ENCODE peak calls at places on chromosomes 11 and 22, in ten cellular contexts. O is suprapubic skin, T is HCT116, M is sigmoid colon, Q is HepG2, W is stomach, Y is GM23338, G is spleen, H is prostate gland, E is transverse colon. B is an unnamed sample. For H3K27me3, the result is how much of the 10 kb centered on the place peaks cover.

GRCh38 chr11:30583505-30584280 is 2.5 kb downstream of the MPPED2 start:
- DNase-seq in O (no peak), T (no peak), M (peak), Q (no peak), W (no peak), Y (peak), G (no peak), H (peak), E (peak), B (peak)

GRCh38 chr22:37669586-37669985 is 5.8 kb upstream of the LGALS1 start:
- DNase-seq in O (no peak), T (no peak), M (no peak), Q (no peak), W (no peak), Y (no peak), G (no peak), H (no peak), E (no peak), B (no peak)

GRCh38 chr11:6505577-6506240 is 8.6 kb downstream of the DNHD1 start:
- DNase-seq in O (no peak), T (peak), M (no peak), Q (peak), W (no peak), Y (peak), G (no peak), H (peak), E (no peak), B (no peak)

GRCh38 chr22:43152355-43153071 is 1.2 kb downstream of the TSPO start:
- DNase-seq in O (peak), T (no peak), M (peak), Q (no peak), W (peak), Y (no peak), G (peak), H (peak), E (peak), B (peak)

GRCh38 chr11:134609361-134610115 is 197.5 kb upstream of the B3GAT1 start:
- DNase-seq in O (no peak), T (no peak), M (no peak), Q (no peak), W (no peak), Y (no peak), G (no peak), H (no peak), E (no peak), B (no peak)

GRCh38 chr11:93772123-93772522 is 12.0 kb upstream of the MED17 start:
- DNase-seq in O (no peak), T (no peak), M (no peak), Q (no peak), W (no peak), Y (no peak), G (no peak), H (no peak), E (no peak), B (no peak)

GRCh38 chr22:45420011-45420410 is 6.5 kb downstream of the RIBC2 start:
- DNase-seq in O (no peak), T (no peak), M (no peak), Q (no peak), W (no peak), Y (no peak), G (no peak), H (no peak), E (no peak), B (no peak)

GRCh38 chr11:119730789-119731386 is 1.9 kb upstream of the NECTIN1 start:
- DNase-seq in O (no peak), T (no peak), M (no peak), Q (no peak), W (no peak), Y (no peak), G (no peak), H (no peak), E (no peak), B (no peak)

GRCh38 chr11:75557649-75558494 is 4.2 kb upstream of the SERPINH1 start:
- DNase-seq in O (no peak), T (no peak), M (peak), Q (no peak), W (no peak), Y (no peak), G (no peak), H (peak), E (peak), B (peak)

GRCh38 chr22:44648085-44648820 is 53.8 kb upstream of the PRR5 start:
- DNase-seq in O (peak), T (no peak), M (no peak), Q (no peak), W (no peak), Y (no peak), G (peak), H (no peak), E (no peak), B (no peak)

GRCh38 chr11:134150195-134150903 is 73.4 kb downstream of the NCAPD3 start:
- DNase-seq in O (no peak), T (no peak), M (peak), Q (no peak), W (no peak), Y (no peak), G (no peak), H (peak), E (peak), B (peak)

GRCh38 chr11:85076535-85077330 is 550.4 kb downstream of the DLG2 start:
- DNase-seq in O (no peak), T (no peak), M (no peak), Q (no peak), W (no peak), Y (no peak), G (no peak), H (no peak), E (no peak), B (no peak)

GRCh38 chr11:22169833-22170232 is 23.1 kb upstream of the ANO5 start:
- DNase-seq in O (no peak), T (no peak), M (no peak), Q (peak), W (no peak), Y (peak), G (no peak), H (no peak), E (no peak), B (no peak)

GRCh38 chr11:113664981-113665710 is 41.0 kb downstream of the TMPRSS5 start:
- DNase-seq in O (no peak), T (no peak), M (no peak), Q (peak), W (peak), Y (no peak), G (no peak), H (peak), E (no peak), B (no peak)

GRCh38 chr11:45805305-45806071 is 539 bp downstream of the SLC35C1 start:
- DNase-seq in O (peak), T (no peak), M (peak), Q (peak), W (peak), Y (peak), G (peak), H (no peak), E (no peak), B (no peak)

GRCh38 chr11:15591112-15591537 is 476.4 kb downstream of the INSC start:
- DNase-seq in O (no peak), T (no peak), M (no peak), Q (no peak), W (no peak), Y (no peak), G (no peak), H (no peak), E (no peak), B (no peak)

GRCh38 chr22:43731986-43732385 is 80.1 kb downstream of the EFCAB6 start:
- DNase-seq in O (no peak), T (no peak), M (no peak), Q (no peak), W (no peak), Y (no peak), G (no peak), H (no peak), E (no peak), B (no peak)

GRCh38 chr11:67273260-67273990 is 7.2 kb downstream of the GRK2 start:
- DNase-seq in O (no peak), T (no peak), M (peak), Q (no peak), W (peak), Y (no peak), G (peak), H (no peak), E (peak), B (no peak)

GRCh38 chr11:126647735-126648134 is 292.2 kb downstream of the ST3GAL4 start:
- DNase-seq in O (no peak), T (peak), M (no peak), Q (no peak), W (no peak), Y (no peak), G (no peak), H (no peak), E (no peak), B (no peak)

GRCh38 chr11:114762437-114762836 is 84.1 kb downstream of the NXPE2 start:
- DNase-seq in O (peak), T (no peak), M (peak), Q (peak), W (peak), Y (peak), G (no peak), H (peak), E (peak), B (peak)

GRCh38 chr22:46033256-46034200 is 56.6 kb upstream of the WNT7B start:
- DNase-seq in O (peak), T (no peak), M (no peak), Q (no peak), W (no peak), Y (no peak), G (peak), H (no peak), E (no peak), B (no peak)

GRCh38 chr11:78868563-78868962 is 293.9 kb upstream of the NARS2 start:
- DNase-seq in O (no peak), T (no peak), M (no peak), Q (no peak), W (no peak), Y (no peak), G (no peak), H (no peak), E (no peak), B (no peak)

GRCh38 chr22:42747701-42748513 is 27.2 kb upstream of the A4GALT start:
- DNase-seq in O (no peak), T (no peak), M (no peak), Q (peak), W (no peak), Y (no peak), G (no peak), H (no peak), E (no peak), B (no peak)

GRCh38 chr22:21960200-21961126 is 7.8 kb upstream of the PPM1F start:
- DNase-seq in O (no peak), T (no peak), M (no peak), Q (no peak), W (no peak), Y (no peak), G (no peak), H (no peak), E (no peak), B (no peak)
- TF ChIP-seq POLR2AphosphoS5 in O (no peak), T (no peak), M (no peak), Q (no peak), W (no peak), Y (no peak), G (peak), H (no peak), E (no peak), B (no peak)

DNA sequence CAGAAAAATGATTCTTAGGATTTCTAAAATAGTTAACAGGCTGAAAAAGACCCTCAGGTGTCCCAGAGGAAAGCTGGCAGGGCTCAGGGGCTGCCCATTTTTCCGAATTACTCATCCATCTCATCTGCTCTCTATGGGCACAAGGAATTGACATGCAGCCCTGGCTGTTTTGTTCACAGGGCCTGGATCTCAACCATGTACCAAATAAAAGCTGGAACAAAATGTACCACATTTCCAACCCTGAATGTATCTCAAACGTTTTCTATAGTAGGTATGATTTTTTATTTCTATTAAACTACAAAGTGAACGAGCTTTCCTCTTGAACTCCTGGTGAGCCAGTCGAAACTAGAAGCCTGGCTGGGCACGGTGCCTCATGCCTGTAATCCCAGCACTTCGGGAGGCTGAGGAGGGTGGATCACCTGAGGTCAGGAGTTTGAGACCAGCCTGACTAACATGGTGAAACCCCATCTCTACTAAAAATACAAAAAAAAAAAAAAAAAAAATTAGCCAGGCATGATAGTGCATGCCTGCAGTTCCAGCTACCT is 43.8 kb upstream of the RASD2 start:
- DNase-seq in O (no peak), T (no peak), M (peak), Q (no peak), W (no peak), Y (no peak), G (no peak), H (peak), E (no peak), B (no peak)
- H3K27me3 ChIP-seq in O (under half), T (under half), M (under half), Q (under half), W (under half), Y (under half), G (under half), H (under half), E (under half), B (under half)

DNA sequence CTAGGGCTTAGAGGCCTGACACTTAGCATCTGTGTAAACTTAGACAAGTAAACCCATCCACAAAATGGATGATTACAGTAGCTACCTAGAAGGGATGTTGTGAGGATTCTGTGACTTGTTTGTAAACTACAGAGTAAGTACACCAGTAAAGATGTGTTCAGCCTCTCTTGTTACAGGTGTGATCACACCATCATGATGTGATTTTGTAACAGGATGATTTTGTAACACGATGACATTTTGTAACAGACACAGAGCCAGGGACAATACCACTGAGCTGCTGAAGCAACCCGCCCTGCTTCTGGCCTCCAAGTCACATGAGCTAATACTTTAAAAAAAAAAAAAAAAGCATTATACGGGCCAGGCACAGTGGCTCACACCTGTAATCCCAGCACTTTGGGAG is 17.0 kb downstream of the FADD start:
- DNase-seq in O (no peak), T (no peak), M (no peak), Q (no peak), W (no peak), Y (no peak), G (no peak), H (no peak), E (no peak), B (no peak)
- H3K4me3 ChIP-seq in O (no peak), T (no peak), M (no peak), Q (no peak), W (no peak), Y (no peak), G (no peak), H (no peak), E (no peak), B (no peak)

DNA sequence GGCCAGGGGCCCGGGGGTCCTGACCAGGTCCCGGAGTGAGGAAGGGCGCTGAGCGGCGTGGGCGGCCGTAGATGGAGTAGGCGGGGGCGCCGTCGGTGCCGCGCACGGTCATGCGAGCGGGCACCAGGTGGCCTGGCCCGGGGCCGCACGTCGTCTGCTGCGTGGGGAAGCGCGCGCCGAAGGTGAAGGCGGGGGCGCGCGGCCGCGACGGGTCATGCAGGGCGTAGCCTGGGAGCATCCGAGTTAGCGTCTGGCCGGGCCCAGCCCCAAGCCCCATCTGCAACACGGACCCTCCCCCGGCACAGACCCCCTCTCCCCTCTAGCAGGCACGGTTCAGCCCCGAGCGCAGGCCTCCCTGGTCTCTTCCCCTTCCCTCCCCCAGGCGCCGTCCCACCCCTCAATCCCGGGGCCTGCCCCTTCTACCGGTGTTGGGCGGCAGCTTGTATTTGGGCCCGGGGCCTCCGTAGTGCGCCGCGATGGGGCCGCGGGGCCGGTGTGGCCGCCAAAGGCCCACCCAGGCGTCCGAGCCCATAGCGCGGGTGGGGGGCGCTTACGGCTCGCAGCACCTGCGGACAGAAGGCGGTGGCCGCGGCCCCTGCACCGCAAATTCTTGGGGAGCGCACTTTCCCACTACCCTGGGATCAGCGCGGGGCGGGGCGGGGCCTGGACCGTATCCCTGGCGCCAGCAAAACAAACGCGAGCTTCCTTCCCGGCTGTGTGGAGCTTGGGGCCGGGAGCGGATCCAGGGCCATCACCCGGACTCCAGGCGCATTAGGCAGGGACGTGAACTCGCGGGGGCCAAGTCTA is 1.9 kb upstream of the TYMP start:
- DNase-seq in O (peak), T (no peak), M (peak), Q (no peak), W (peak), Y (peak), G (peak), H (peak), E (peak), B (peak)
- TF ChIP-seq POLR2AphosphoS5 in O (no peak), T (peak), M (peak), Q (no peak), W (peak), Y (no peak), G (peak), H (peak), E (no peak), B (peak)

GRCh38 chr22:20965104-20965887 is 1.8 kb upstream of the AIFM3 start:
- DNase-seq in O (no peak), T (no peak), M (no peak), Q (no peak), W (no peak), Y (no peak), G (peak), H (no peak), E (peak), B (no peak)

GRCh38 chr22:20966883-20967696 is at the start of gene AIFM3:
- DNase-seq in O (no peak), T (no peak), M (no peak), Q (no peak), W (no peak), Y (no peak), G (peak), H (no peak), E (no peak), B (no peak)

GRCh38 chr22:20967697-20968201 is 694 bp downstream of the AIFM3 start:
- DNase-seq in O (no peak), T (no peak), M (no peak), Q (no peak), W (no peak), Y (peak), G (peak), H (no peak), E (no peak), B (no peak)

GRCh38 chr22:20964799-20965103 is 2.3 kb upstream of the AIFM3 start:
- DNase-seq in O (no peak), T (no peak), M (no peak), Q (no peak), W (no peak), Y (no peak), G (peak), H (no peak), E (no peak), B (no peak)

GRCh38 chr22:20965888-20966855 is 883 bp upstream of the AIFM3 start:
- DNase-seq in O (no peak), T (no peak), M (no peak), Q (no peak), W (no peak), Y (no peak), G (peak), H (no peak), E (peak), B (no peak)
- H3K27me3 ChIP-seq in O (under half), T (under half), M (under half), Q (under half), W (under half), Y (half or more), G (under half), H (under half), E (under half), B (under half)

GRCh38 chr22:40651057-40651456 is 14.5 kb upstream of the MRTFA start:
- DNase-seq in O (no peak), T (no peak), M (no peak), Q (no peak), W (no peak), Y (no peak), G (no peak), H (no peak), E (no peak), B (no peak)
- H3K4me3 ChIP-seq in O (peak), T (peak), M (peak), Q (peak), W (no peak), Y (no peak), G (no peak), H (no peak), E (no peak), B (no peak)

GRCh38 chr22:20588843-20589581 is 81.6 kb downstream of the MED15 start:
- DNase-seq in O (no peak), T (no peak), M (no peak), Q (no peak), W (no peak), Y (no peak), G (no peak), H (no peak), E (no peak), B (no peak)
- TF ChIP-seq POLR2AphosphoS5 in O (no peak), T (no peak), M (no peak), Q (no peak), W (no peak), Y (no peak), G (peak), H (no peak), E (no peak), B (no peak)

GRCh38 chr11:8258771-8259170 is 4.9 kb downstream of the LMO1 start:
- DNase-seq in O (no peak), T (no peak), M (peak), Q (no peak), W (peak), Y (no peak), G (peak), H (no peak), E (no peak), B (no peak)
- H3K27me3 ChIP-seq in O (under half), T (under half), M (under half), Q (half or more), W (under half), Y (under half), G (under half), H (under half), E (under half), B (under half)